ENCODE peak calls at places on chromosomes 6 and 20, in ten cellular contexts. One of them, this sample, is unnamed.

GRCh38 chr20:50187403-50188051 is 3.1 kb upstream of the CEBPB start:
- DNase-seq in NCI-H1417: no peak
- DNase-seq in endothelial cell: no peak
- DNase-seq in NCI-H524 treated with DMSO at 0.1 percent for 48 hours: no peak
- DNase-seq in endothelial cell of umbilical vein: no peak
- DNase-seq in activated T-helper 1 cell treated with anti-CD3 and anti-CD28 coated beads, Interleukin-12 subunit alpha, Interleukin-12 subunit beta, Interleukin-2, Interleukin-4 antibody, amounts not matched to agents 30 ng/mL and 10 ng/mL and 1 ng/mL, durations not matched to agents 14 hours and 24 hours and 36 hours: no peak
- DNase-seq in caudate nucleus: no peak
- DNase-seq in fibroblast of villous mesenchyme: peak; percentile 89
- DNase-seq in HFFc6: no peak
- DNase-seq in AG08396: no peak
- DNase-seq in this sample: no peak

GRCh38 chr6:106727480-106728153 is 98.2 kb downstream of the QRSL1 start:
- DNase-seq in HFFc6: no peak
- DNase-seq in endothelial cell of umbilical vein: no peak
- DNase-seq in NCI-H1417: peak; percentile 13
- DNase-seq in endothelial cell: no peak
- DNase-seq in caudate nucleus: no peak
- DNase-seq in NCI-H524 treated with DMSO at 0.1 percent for 48 hours: no peak
- DNase-seq in activated T-helper 1 cell treated with anti-CD3 and anti-CD28 coated beads, Interleukin-12 subunit alpha, Interleukin-12 subunit beta, Interleukin-2, Interleukin-4 antibody, amounts not matched to agents 30 ng/mL and 10 ng/mL and 1 ng/mL, durations not matched to agents 14 hours and 24 hours and 36 hours: no peak
- DNase-seq in fibroblast of villous mesenchyme: no peak
- DNase-seq in AG08396: no peak
- DNase-seq in this sample: no peak

GRCh38 chr6:147043994-147044477 is 160.2 kb upstream of the STXBP5 start:
- DNase-seq in AG08396: no peak
- DNase-seq in activated T-helper 1 cell treated with anti-CD3 and anti-CD28 coated beads, Interleukin-12 subunit alpha, Interleukin-12 subunit beta, Interleukin-2, Interleukin-4 antibody, amounts not matched to agents 30 ng/mL and 10 ng/mL and 1 ng/mL, durations not matched to agents 14 hours and 24 hours and 36 hours: no peak
- DNase-seq in endothelial cell of umbilical vein: peak; percentile 18
- DNase-seq in NCI-H1417: no peak
- DNase-seq in endothelial cell: no peak
- DNase-seq in caudate nucleus: no peak
- DNase-seq in NCI-H524 treated with DMSO at 0.1 percent for 48 hours: no peak
- DNase-seq in fibroblast of villous mesenchyme: no peak
- DNase-seq in HFFc6: no peak
- DNase-seq in this sample: no peak

GRCh38 chr20:46139908-46140482 is 21.9 kb downstream of the CD40 start:
- DNase-seq in endothelial cell: no peak
- DNase-seq in caudate nucleus: no peak
- DNase-seq in NCI-H524 treated with DMSO at 0.1 percent for 48 hours: peak; percentile 71
- DNase-seq in HFFc6: no peak
- DNase-seq in NCI-H1417: peak; percentile 90
- DNase-seq in activated T-helper 1 cell treated with anti-CD3 and anti-CD28 coated beads, Interleukin-12 subunit alpha, Interleukin-12 subunit beta, Interleukin-2, Interleukin-4 antibody, amounts not matched to agents 30 ng/mL and 10 ng/mL and 1 ng/mL, durations not matched to agents 14 hours and 24 hours and 36 hours: no peak
- DNase-seq in endothelial cell of umbilical vein: no peak
- DNase-seq in fibroblast of villous mesenchyme: no peak
- DNase-seq in AG08396: no peak
- DNase-seq in this sample: no peak

GRCh38 chr20:51739722-51740249 is 28.4 kb downstream of the ATP9A start:
- DNase-seq in NCI-H1417: no peak
- DNase-seq in AG08396: no peak
- DNase-seq in endothelial cell: no peak
- DNase-seq in activated T-helper 1 cell treated with anti-CD3 and anti-CD28 coated beads, Interleukin-12 subunit alpha, Interleukin-12 subunit beta, Interleukin-2, Interleukin-4 antibody, amounts not matched to agents 30 ng/mL and 10 ng/mL and 1 ng/mL, durations not matched to agents 14 hours and 24 hours and 36 hours: no peak
- DNase-seq in HFFc6: no peak
- DNase-seq in fibroblast of villous mesenchyme: no peak
- DNase-seq in caudate nucleus: no peak
- DNase-seq in NCI-H524 treated with DMSO at 0.1 percent for 48 hours: no peak
- DNase-seq in endothelial cell of umbilical vein: no peak
- DNase-seq in this sample: no peak

GRCh38 chr20:38165089-38165965 is at the start of gene TGM2:
- DNase-seq in endothelial cell of umbilical vein: peak; percentile 88
- DNase-seq in endothelial cell: peak; percentile 77
- DNase-seq in activated T-helper 1 cell treated with anti-CD3 and anti-CD28 coated beads, Interleukin-12 subunit alpha, Interleukin-12 subunit beta, Interleukin-2, Interleukin-4 antibody, amounts not matched to agents 30 ng/mL and 10 ng/mL and 1 ng/mL, durations not matched to agents 14 hours and 24 hours and 36 hours: peak; percentile 55
- DNase-seq in NCI-H524 treated with DMSO at 0.1 percent for 48 hours: no peak
- DNase-seq in caudate nucleus: no peak
- DNase-seq in AG08396: peak; percentile 87
- DNase-seq in fibroblast of villous mesenchyme: peak; percentile 90
- DNase-seq in NCI-H1417: peak; percentile 8
- DNase-seq in HFFc6: peak; percentile 66
- DNase-seq in this sample: no peak

GRCh38 chr6:152941746-152942145 is 41.1 kb downstream of the FBXO5 start:
- DNase-seq in endothelial cell of umbilical vein: no peak
- DNase-seq in NCI-H524 treated with DMSO at 0.1 percent for 48 hours: no peak
- DNase-seq in fibroblast of villous mesenchyme: no peak
- DNase-seq in AG08396: no peak
- DNase-seq in HFFc6: peak; percentile 6
- DNase-seq in activated T-helper 1 cell treated with anti-CD3 and anti-CD28 coated beads, Interleukin-12 subunit alpha, Interleukin-12 subunit beta, Interleukin-2, Interleukin-4 antibody, amounts not matched to agents 30 ng/mL and 10 ng/mL and 1 ng/mL, durations not matched to agents 14 hours and 24 hours and 36 hours: no peak
- DNase-seq in endothelial cell: no peak
- DNase-seq in caudate nucleus: no peak
- DNase-seq in NCI-H1417: no peak
- DNase-seq in this sample: no peak

GRCh38 chr6:17836298-17836697 is 129.6 kb upstream of the NUP153 start:
- DNase-seq in NCI-H1417: no peak
- DNase-seq in HFFc6: no peak
- DNase-seq in NCI-H524 treated with DMSO at 0.1 percent for 48 hours: no peak
- DNase-seq in endothelial cell: no peak
- DNase-seq in activated T-helper 1 cell treated with anti-CD3 and anti-CD28 coated beads, Interleukin-12 subunit alpha, Interleukin-12 subunit beta, Interleukin-2, Interleukin-4 antibody, amounts not matched to agents 30 ng/mL and 10 ng/mL and 1 ng/mL, durations not matched to agents 14 hours and 24 hours and 36 hours: no peak
- DNase-seq in fibroblast of villous mesenchyme: no peak
- DNase-seq in caudate nucleus: no peak
- DNase-seq in endothelial cell of umbilical vein: no peak
- DNase-seq in AG08396: no peak
- DNase-seq in this sample: no peak

GRCh38 chr6:52725530-52726192 is 37.6 kb downstream of the GSTA2 start:
- DNase-seq in activated T-helper 1 cell treated with anti-CD3 and anti-CD28 coated beads, Interleukin-12 subunit alpha, Interleukin-12 subunit beta, Interleukin-2, Interleukin-4 antibody, amounts not matched to agents 30 ng/mL and 10 ng/mL and 1 ng/mL, durations not matched to agents 14 hours and 24 hours and 36 hours: no peak
- DNase-seq in HFFc6: peak; percentile 27
- DNase-seq in fibroblast of villous mesenchyme: no peak
- DNase-seq in NCI-H1417: no peak
- DNase-seq in NCI-H524 treated with DMSO at 0.1 percent for 48 hours: no peak
- DNase-seq in endothelial cell of umbilical vein: no peak
- DNase-seq in caudate nucleus: no peak
- DNase-seq in endothelial cell: no peak
- DNase-seq in AG08396: no peak
- DNase-seq in this sample: no peak

GRCh38 chr6:141321486-141322347 is 811.0 kb upstream of the GJE1 start:
- DNase-seq in endothelial cell of umbilical vein: no peak
- DNase-seq in fibroblast of villous mesenchyme: peak; percentile 45
- DNase-seq in AG08396: peak; percentile 2
- DNase-seq in HFFc6: no peak
- DNase-seq in activated T-helper 1 cell treated with anti-CD3 and anti-CD28 coated beads, Interleukin-12 subunit alpha, Interleukin-12 subunit beta, Interleukin-2, Interleukin-4 antibody, amounts not matched to agents 30 ng/mL and 10 ng/mL and 1 ng/mL, durations not matched to agents 14 hours and 24 hours and 36 hours: no peak
- DNase-seq in endothelial cell: no peak
- DNase-seq in NCI-H1417: peak; percentile 50
- DNase-seq in NCI-H524 treated with DMSO at 0.1 percent for 48 hours: no peak
- DNase-seq in caudate nucleus: no peak
- DNase-seq in this sample: no peak

GRCh38 chr6:30122515-30122914 is 9.6 kb upstream of the TRIM31 start:
- DNase-seq in endothelial cell of umbilical vein: no peak
- DNase-seq in caudate nucleus: no peak
- DNase-seq in fibroblast of villous mesenchyme: peak; percentile 21
- DNase-seq in AG08396: no peak
- DNase-seq in endothelial cell: no peak
- DNase-seq in NCI-H1417: no peak
- DNase-seq in NCI-H524 treated with DMSO at 0.1 percent for 48 hours: no peak
- DNase-seq in activated T-helper 1 cell treated with anti-CD3 and anti-CD28 coated beads, Interleukin-12 subunit alpha, Interleukin-12 subunit beta, Interleukin-2, Interleukin-4 antibody, amounts not matched to agents 30 ng/mL and 10 ng/mL and 1 ng/mL, durations not matched to agents 14 hours and 24 hours and 36 hours: no peak
- DNase-seq in HFFc6: peak; percentile 7
- DNase-seq in this sample: no peak

GRCh38 chr6:142521791-142522190 is 220.0 kb downstream of the ADGRG6 start:
- DNase-seq in AG08396: no peak
- DNase-seq in fibroblast of villous mesenchyme: no peak
- DNase-seq in NCI-H1417: no peak
- DNase-seq in NCI-H524 treated with DMSO at 0.1 percent for 48 hours: no peak
- DNase-seq in HFFc6: no peak
- DNase-seq in caudate nucleus: no peak
- DNase-seq in endothelial cell: no peak
- DNase-seq in activated T-helper 1 cell treated with anti-CD3 and anti-CD28 coated beads, Interleukin-12 subunit alpha, Interleukin-12 subunit beta, Interleukin-2, Interleukin-4 antibody, amounts not matched to agents 30 ng/mL and 10 ng/mL and 1 ng/mL, durations not matched to agents 14 hours and 24 hours and 36 hours: no peak
- DNase-seq in endothelial cell of umbilical vein: no peak
- DNase-seq in this sample: no peak

This sample was measured in NK-92 treated with Interleukin-12 subunit alpha and Interleukin-12 subunit beta, amount 100 ng/mL, for 24 hours.